ENCODE peak calls at places on chromosomes 2 and 18, in seven cellular contexts. One of them, this sample, is unnamed.

GRCh38 chr2:217365656-217366055 is 505.8 kb upstream of the TNP1 start:
- DNase-seq in activated naive CD8-positive, alpha-beta T cell treated with anti-CD3 and anti-CD28 coated beads for 36 hours: no peak
- DNase-seq in lower lobe of right lung: no peak
- DNase-seq in NCI-H2081: no peak
- DNase-seq in upper lobe of right lung: no peak
- DNase-seq in colonic mucosa: no peak
- DNase-seq in astrocyte: no peak
- DNase-seq in this sample: no peak

GRCh38 chr2:45789317-45789716 is 137.8 kb downstream of the PRKCE start:
- DNase-seq in activated naive CD8-positive, alpha-beta T cell treated with anti-CD3 and anti-CD28 coated beads for 36 hours: no peak
- DNase-seq in lower lobe of right lung: no peak
- DNase-seq in NCI-H2081: no peak
- DNase-seq in upper lobe of right lung: no peak
- DNase-seq in colonic mucosa: no peak
- DNase-seq in astrocyte: no peak
- DNase-seq in this sample: no peak

GRCh38 chr2:223635080-223635479 is 32.9 kb upstream of the SCG2 start:
- DNase-seq in activated naive CD8-positive, alpha-beta T cell treated with anti-CD3 and anti-CD28 coated beads for 36 hours: no peak
- DNase-seq in lower lobe of right lung: no peak
- DNase-seq in NCI-H2081: no peak
- DNase-seq in upper lobe of right lung: no peak
- DNase-seq in colonic mucosa: no peak
- DNase-seq in astrocyte: no peak
- DNase-seq in this sample: no peak

GRCh38 chr2:63589148-63589972 is 597 bp downstream of the MDH1 start:
- DNase-seq in activated naive CD8-positive, alpha-beta T cell treated with anti-CD3 and anti-CD28 coated beads for 36 hours: no peak
- DNase-seq in lower lobe of right lung: no peak
- DNase-seq in NCI-H2081: peak
- DNase-seq in upper lobe of right lung: no peak
- DNase-seq in colonic mucosa: no peak
- DNase-seq in astrocyte: no peak
- DNase-seq in this sample: peak

GRCh38 chr18:9038277-9038871 is 64.1 kb upstream of the NDUFV2 start:
- DNase-seq in activated naive CD8-positive, alpha-beta T cell treated with anti-CD3 and anti-CD28 coated beads for 36 hours: no peak
- DNase-seq in lower lobe of right lung: no peak
- DNase-seq in NCI-H2081: no peak
- DNase-seq in upper lobe of right lung: no peak
- DNase-seq in colonic mucosa: no peak
- DNase-seq in astrocyte: peak
- DNase-seq in this sample: no peak

GRCh38 chr2:181621779-181622490 is 35.0 kb downstream of the CERKL start:
- DNase-seq in activated naive CD8-positive, alpha-beta T cell treated with anti-CD3 and anti-CD28 coated beads for 36 hours: no peak
- DNase-seq in lower lobe of right lung: no peak
- DNase-seq in NCI-H2081: no peak
- DNase-seq in upper lobe of right lung: no peak
- DNase-seq in colonic mucosa: no peak
- DNase-seq in astrocyte: no peak
- DNase-seq in this sample: no peak

GRCh38 chr2:61978522-61978921 is 73.0 kb downstream of the COMMD1 start:
- DNase-seq in activated naive CD8-positive, alpha-beta T cell treated with anti-CD3 and anti-CD28 coated beads for 36 hours: no peak
- DNase-seq in lower lobe of right lung: no peak
- DNase-seq in NCI-H2081: no peak
- DNase-seq in upper lobe of right lung: no peak
- DNase-seq in colonic mucosa: no peak
- DNase-seq in astrocyte: no peak
- DNase-seq in this sample: no peak

GRCh38 chr2:236265675-236266074 is 1.5 kb upstream of the ASB18 start:
- DNase-seq in activated naive CD8-positive, alpha-beta T cell treated with anti-CD3 and anti-CD28 coated beads for 36 hours: no peak
- DNase-seq in lower lobe of right lung: no peak
- DNase-seq in NCI-H2081: no peak
- DNase-seq in upper lobe of right lung: no peak
- DNase-seq in colonic mucosa: no peak
- DNase-seq in astrocyte: no peak
- DNase-seq in this sample: no peak

GRCh38 chr18:62452280-62452824 is 70.5 kb upstream of the ZCCHC2 start:
- DNase-seq in activated naive CD8-positive, alpha-beta T cell treated with anti-CD3 and anti-CD28 coated beads for 36 hours: no peak
- DNase-seq in lower lobe of right lung: no peak
- DNase-seq in NCI-H2081: no peak
- DNase-seq in upper lobe of right lung: no peak
- DNase-seq in colonic mucosa: no peak
- DNase-seq in astrocyte: no peak
- DNase-seq in this sample: no peak

This sample was measured in NCI-H510A.